ENCODE peak calls at places on chromosomes 11 and 22, in six cellular contexts. E is epithelial cell of esophagus, D is heart right ventricle, R is right lobe of liver, F is cardiac muscle cell, N is pancreas. G is an unnamed sample.

GRCh38 chr11:118899706-118900360 is 16.1 kb downstream of the CXCR5 start:
- DNase-seq in E (no peak), D (no peak), R (no peak), F (no peak), N (peak; percentile 20), G (no peak)

GRCh38 chr22:38262051-38262795 is 10.6 kb downstream of the TMEM184B start:
- DNase-seq in E (peak; percentile 79), D (peak; percentile 69), R (peak; percentile 68), F (no peak), N (peak; percentile 57), G (no peak)

GRCh38 chr11:96486890-96487633 is 97.2 kb downstream of the JRKL start:
- DNase-seq in E (peak; percentile 88), D (no peak), R (no peak), F (peak; percentile 30), N (peak; percentile 73), G (no peak)

GRCh38 chr11:3189886-3190583 is 24.9 kb upstream of the OSBPL5 start:
- DNase-seq in E (no peak), D (no peak), R (no peak), F (no peak), N (no peak), G (no peak)

GRCh38 chr11:76663912-76664440 is 6.6 kb downstream of the LRRC32 start:
- DNase-seq in E (no peak), D (no peak), R (no peak), F (no peak), N (no peak), G (no peak)

GRCh38 chr11:69496202-69496557 is 14.7 kb downstream of the LINC01488 start:
- DNase-seq in E (no peak), D (no peak), R (no peak), F (no peak), N (no peak), G (no peak)

GRCh38 chr11:117200813-117201515 is 1.8 kb downstream of the TAGLN start:
- DNase-seq in E (no peak), D (no peak), R (no peak), F (peak; percentile 42), N (no peak), G (no peak)

GRCh38 chr11:66347425-66348276 is at the start of gene B4GAT1:
- DNase-seq in E (peak; percentile 87), D (peak; percentile 76), R (peak; percentile 75), F (peak; percentile 88), N (peak; percentile 82), G (peak; percentile 86)

GRCh38 chr11:16097543-16097942 is 258.8 kb downstream of the SOX6 start:
- DNase-seq in E (peak; percentile 98), D (no peak), R (no peak), F (no peak), N (no peak), G (no peak)

GRCh38 chr11:72013765-72014711 is 15.3 kb downstream of the IL18BP start:
- DNase-seq in E (no peak), D (no peak), R (no peak), F (peak; percentile 26), N (no peak), G (no peak)

GRCh38 chr11:72012897-72013721 is 14.4 kb downstream of the IL18BP start:
- DNase-seq in E (peak; percentile 74), D (peak; percentile 71), R (no peak), F (peak; percentile 31), N (peak; percentile 69), G (peak; percentile 84)

GRCh38 chr11:72014761-72015320 is 16.1 kb downstream of the IL18BP start:
- DNase-seq in E (no peak), D (no peak), R (no peak), F (no peak), N (no peak), G (no peak)

GRCh38 chr11:72012091-72012630 is 13.5 kb downstream of the IL18BP start:
- DNase-seq in E (no peak), D (no peak), R (no peak), F (no peak), N (no peak), G (no peak)

GRCh38 chr11:72015511-72016061 is 16.9 kb downstream of the IL18BP start:
- DNase-seq in E (peak; percentile 36), D (no peak), R (no peak), F (peak; percentile 47), N (no peak), G (peak; percentile 63)
- TF ChIP-seq CTCF in E (peak; percentile 41), D (peak; percentile 11), R (no peak), F (peak; percentile 45), N (no peak), G (peak; percentile 26)

DNA sequence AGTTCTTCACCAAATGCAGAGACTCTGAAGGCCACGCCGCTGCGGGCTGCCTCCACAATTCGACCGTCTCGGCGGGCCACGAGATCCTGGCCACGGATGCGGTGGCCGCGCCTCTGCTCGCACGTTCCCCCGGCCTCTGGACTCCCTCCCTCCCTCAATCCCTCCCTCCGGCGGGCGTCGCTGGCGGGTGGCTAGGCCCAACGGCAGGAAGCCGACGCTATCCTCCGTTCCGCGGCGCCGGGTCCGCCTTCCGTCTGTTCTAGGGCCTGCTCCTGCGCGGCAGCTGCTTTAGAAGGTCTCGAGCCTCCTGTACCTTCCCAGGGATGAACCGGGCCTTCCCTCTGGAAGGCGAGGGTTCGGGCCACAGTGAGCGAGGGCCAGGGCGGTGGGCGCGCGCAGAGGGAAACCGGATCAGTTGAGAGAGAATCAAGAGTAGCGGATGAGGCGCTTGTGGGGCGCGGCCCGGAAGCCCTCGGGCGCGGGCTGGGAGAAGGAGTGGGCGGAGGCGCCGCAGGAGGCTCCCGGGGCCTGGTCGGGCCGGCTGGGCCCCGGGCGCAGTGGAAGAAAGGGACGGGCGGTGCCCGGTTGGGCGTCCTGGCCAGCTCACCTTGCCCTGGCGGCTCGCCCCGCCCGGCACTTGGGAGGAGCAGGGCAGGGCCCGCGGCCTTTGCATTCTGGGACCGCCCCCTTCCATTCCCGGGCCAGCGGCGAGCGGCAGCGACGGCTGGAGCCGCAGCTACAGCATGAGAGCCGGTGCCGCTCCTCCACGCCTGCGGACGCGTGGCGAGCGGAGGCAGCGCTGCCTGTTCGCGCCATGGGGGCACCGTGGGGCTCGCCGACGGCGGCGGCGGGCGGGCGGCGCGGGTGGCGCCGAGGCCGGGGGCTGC is at the start of gene FUT4:
- DNase-seq in E (peak; percentile 71), D (peak; percentile 87), R (peak; percentile 93), F (peak; percentile 90), N (peak; percentile 93), G (peak; percentile 87)
- TF ChIP-seq CTCF in E (no peak), D (peak; percentile 14), R (no peak), F (no peak), N (no peak), G (no peak)

DNA sequence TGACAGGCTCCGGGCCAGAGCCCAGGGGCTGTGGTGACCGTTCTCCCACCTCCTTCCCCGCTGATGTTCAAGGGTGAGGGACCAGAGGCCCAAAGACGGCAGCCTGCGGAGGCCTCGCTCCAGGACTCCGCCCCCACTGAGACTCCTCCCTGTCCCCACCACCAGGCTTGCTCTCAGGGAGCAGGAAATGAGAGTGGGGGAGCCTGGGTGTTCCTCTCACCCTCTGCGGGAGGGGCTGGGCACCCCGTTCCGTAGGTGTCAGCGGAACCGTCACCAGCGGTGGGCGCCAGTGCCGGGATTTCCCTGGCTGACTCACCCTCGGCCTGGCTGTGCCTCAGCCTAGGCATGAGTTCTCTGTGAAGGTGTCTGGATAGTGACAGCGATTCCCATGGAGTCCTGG is 15.7 kb downstream of the DAGLA start:
- DNase-seq in E (peak; percentile 87), D (peak; percentile 74), R (peak; percentile 69), F (peak; percentile 69), N (peak; percentile 78), G (peak; percentile 70)
- TF ChIP-seq CTCF in E (peak; percentile 15), D (peak; percentile 11), R (no peak), F (peak; percentile 14), N (no peak), G (no peak)

GRCh38 chr22:43897751-43898261 is 6.0 kb upstream of the PNPLA5 start:
- DNase-seq in E (peak; percentile 85), D (no peak), R (peak; percentile 85), F (peak; percentile 30), N (no peak), G (no peak)

GRCh38 chr22:43894122-43894521 is 2.3 kb upstream of the PNPLA5 start:
- DNase-seq in E (no peak), D (no peak), R (no peak), F (no peak), N (no peak), G (no peak)

GRCh38 chr22:43892183-43892894 is 526 bp upstream of the PNPLA5 start:
- DNase-seq in E (no peak), D (no peak), R (no peak), F (no peak), N (no peak), G (no peak)

GRCh38 chr22:43893266-43893665 is 1.5 kb upstream of the PNPLA5 start:
- DNase-seq in E (no peak), D (no peak), R (no peak), F (no peak), N (no peak), G (no peak)

GRCh38 chr22:43895986-43896645 is 4.3 kb upstream of the PNPLA5 start:
- DNase-seq in E (no peak), D (no peak), R (no peak), F (no peak), N (no peak), G (no peak)
- TF ChIP-seq CTCF in E (no peak), D (no peak), R (no peak), F (no peak), N (no peak), G (no peak)

GRCh38 chr11:406796-407650 is 7.8 kb downstream of the SIGIRR start:
- DNase-seq in E (peak; percentile 90), D (peak; percentile 85), R (peak; percentile 92), F (peak; percentile 90), N (peak; percentile 79), G (peak; percentile 72)
- TF ChIP-seq CTCF in E (no peak), D (peak; percentile 38), R (peak; percentile 17), F (peak; percentile 11), N (no peak), G (peak; percentile 16)

GRCh38 chr11:131913267-131913666 is 542.9 kb downstream of the NTM start:
- DNase-seq in E (no peak), D (no peak), R (no peak), F (no peak), N (no peak), G (no peak)

GRCh38 chr11:131916633-131917032 is 546.2 kb downstream of the NTM start:
- DNase-seq in E (no peak), D (no peak), R (no peak), F (no peak), N (no peak), G (no peak)

GRCh38 chr11:131917634-131918384 is 547.4 kb downstream of the NTM start:
- DNase-seq in E (no peak), D (no peak), R (no peak), F (no peak), N (peak; percentile 37), G (no peak)

GRCh38 chr11:131912127-131912526 is 541.7 kb downstream of the NTM start:
- DNase-seq in E (no peak), D (no peak), R (no peak), F (no peak), N (no peak), G (no peak)

GRCh38 chr11:131914299-131914902 is 544.0 kb downstream of the NTM start:
- DNase-seq in E (peak; percentile 32), D (no peak), R (no peak), F (peak; percentile 41), N (no peak), G (no peak)
- TF ChIP-seq CTCF in E (peak; percentile 40), D (peak; percentile 14), R (no peak), F (peak; percentile 47), N (no peak), G (peak; percentile 40)

GRCh38 chr11:60785806-60786361 is 751 bp downstream of the MS4A10 start:
- DNase-seq in E (no peak), D (no peak), R (no peak), F (peak; percentile 54), N (no peak), G (no peak)
- TF ChIP-seq CTCF in E (no peak), D (no peak), R (no peak), F (peak; percentile 4), N (no peak), G (no peak)